ENCODE peak calls at places on chromosomes 7 and 10, in four cellular contexts. K is RWPE1, S is hepatic stellate cell, Y is Panc1. B is an unnamed sample.

GRCh38 chr10:51894752-51895151 is 195.4 kb upstream of the CSTF2T start:
- DNase-seq in K (no peak), S (peak), Y (no peak), B (no peak)

GRCh38 chr10:72455889-72456588 is 101.3 kb upstream of the DNAJB12 start:
- DNase-seq in K (no peak), S (no peak), Y (no peak), B (no peak)

GRCh38 chr7:139936760-139937310 is 107.8 kb downstream of the TBXAS1 start:
- DNase-seq in K (no peak), S (peak), Y (no peak), B (peak)

GRCh38 chr7:140867467-140868314 is 57.0 kb downstream of the BRAF start:
- DNase-seq in K (no peak), S (no peak), Y (no peak), B (no peak)

GRCh38 chr10:103847346-103847745 is 8.0 kb downstream of the SH3PXD2A start:
- DNase-seq in K (no peak), S (no peak), Y (no peak), B (no peak)

GRCh38 chr10:77590344-77591237 is 47.0 kb downstream of the KCNMA1 start:
- DNase-seq in K (no peak), S (no peak), Y (no peak), B (no peak)

GRCh38 chr7:23469150-23469960 is 936 bp downstream of the IGF2BP3 start:
- DNase-seq in K (no peak), S (no peak), Y (no peak), B (peak)

GRCh38 chr7:22123139-22123538 is 177.4 kb upstream of the CDCA7L start:
- DNase-seq in K (no peak), S (no peak), Y (no peak), B (peak)

GRCh38 chr10:1632596-1632995 is 104.7 kb downstream of the ADARB2 start:
- DNase-seq in K (no peak), S (no peak), Y (no peak), B (no peak)

GRCh38 chr10:13890617-13891541 is 304.1 kb downstream of the PRPF18 start:
- DNase-seq in K (no peak), S (peak), Y (no peak), B (peak)

GRCh38 chr7:155576900-155577508 is 30.6 kb upstream of the CNPY1 start:
- DNase-seq in K (no peak), S (no peak), Y (no peak), B (no peak)

GRCh38 chr10:90125966-90126600 is 424.7 kb downstream of the KIF20B start:
- DNase-seq in K (no peak), S (no peak), Y (no peak), B (no peak)

GRCh38 chr7:123355576-123356195 is 155.9 kb upstream of the SLC13A1 start:
- DNase-seq in K (no peak), S (no peak), Y (no peak), B (peak)

GRCh38 chr7:44633254-44634186 is 27.1 kb downstream of the OGDH start:
- DNase-seq in K (peak), S (peak), Y (no peak), B (peak)

GRCh38 chr10:118501637-118502440 is 93.6 kb downstream of the PRLHR start:
- DNase-seq in K (peak), S (no peak), Y (no peak), B (no peak)

GRCh38 chr10:24958701-24959392 is 6.4 kb upstream of the PRTFDC1 start:
- DNase-seq in K (no peak), S (peak), Y (no peak), B (peak)

GRCh38 chr10:79009144-79009543 is 59.6 kb upstream of the ZMIZ1 start:
- DNase-seq in K (no peak), S (no peak), Y (no peak), B (no peak)

GRCh38 chr7:112420236-112420945 is 29.9 kb upstream of the IFRD1 start:
- DNase-seq in K (peak), S (no peak), Y (no peak), B (no peak)

GRCh38 chr7:4416436-4417092 is 265.5 kb upstream of the FOXK1 start:
- DNase-seq in K (peak), S (no peak), Y (no peak), B (no peak)

GRCh38 chr10:118373786-118374185 is 31.7 kb upstream of the FAM204A start:
- DNase-seq in K (peak), S (peak), Y (no peak), B (no peak)

GRCh38 chr10:5996696-5997095 is 19.4 kb upstream of the IL15RA start:
- DNase-seq in K (no peak), S (no peak), Y (no peak), B (no peak)

GRCh38 chr7:30436046-30436445 is 42.5 kb downstream of the NOD1 start:
- DNase-seq in K (no peak), S (no peak), Y (no peak), B (no peak)

GRCh38 chr7:134113655-134114054 is 13.5 kb upstream of the LRGUK start:
- DNase-seq in K (no peak), S (no peak), Y (no peak), B (no peak)

GRCh38 chr10:35633006-35633980 is 8.8 kb downstream of the FZD8 start:
- DNase-seq in K (no peak), S (no peak), Y (no peak), B (no peak)

GRCh38 chr7:117096297-117096696 is 143.0 kb downstream of the ST7 start:
- DNase-seq in K (no peak), S (no peak), Y (no peak), B (no peak)

GRCh38 chr10:113305871-113306270 is 247.0 kb upstream of the HABP2 start:
- DNase-seq in K (no peak), S (no peak), Y (no peak), B (peak)

GRCh38 chr7:75743455-75743859 is 4.7 kb upstream of the HIP1 start:
- DNase-seq in K (no peak), S (no peak), Y (no peak), B (no peak)

GRCh38 chr10:124496620-124497019 is 35.0 kb downstream of the LHPP start:
- DNase-seq in K (no peak), S (no peak), Y (no peak), B (no peak)

GRCh38 chr10:18319628-18320027 is 179.4 kb downstream of the CACNB2 start:
- DNase-seq in K (no peak), S (no peak), Y (no peak), B (no peak)

B was measured in lung microvascular endothelial cell.